ENCODE peak calls at places on chromosomes 2 and 18, in six cellular contexts. One of them, this sample, is unnamed.
A peak's percentile ranks its signal among the peaks of the same experiment; 100 is the strongest.

GRCh38 chr2:213227458-213227857 is 56.8 kb upstream of the SPAG16 start:
- DNase-seq in CD8-positive, alpha-beta memory T cell: no peak
- DNase-seq in neural progenitor cell: no peak
- DNase-seq in MM.1S: peak; percentile 43
- DNase-seq in tibial artery: no peak
- DNase-seq in CD8-positive, alpha-beta T cell: no peak
- DNase-seq in this sample: no peak

GRCh38 chr2:126534508-126534907 is 121.5 kb upstream of the GYPC start:
- DNase-seq in CD8-positive, alpha-beta memory T cell: no peak
- DNase-seq in MM.1S: no peak
- DNase-seq in tibial artery: no peak
- DNase-seq in neural progenitor cell: no peak
- DNase-seq in CD8-positive, alpha-beta T cell: no peak
- DNase-seq in this sample: no peak

GRCh38 chr2:526918-527317 is 150.3 kb downstream of the TMEM18 start:
- DNase-seq in CD8-positive, alpha-beta T cell: no peak
- DNase-seq in CD8-positive, alpha-beta memory T cell: no peak
- DNase-seq in MM.1S: no peak
- DNase-seq in tibial artery: no peak
- DNase-seq in neural progenitor cell: no peak
- DNase-seq in this sample: no peak

GRCh38 chr2:205629021-205629817 is 53.1 kb upstream of the NRP2 start:
- DNase-seq in CD8-positive, alpha-beta memory T cell: no peak
- DNase-seq in MM.1S: no peak
- DNase-seq in tibial artery: no peak
- DNase-seq in CD8-positive, alpha-beta T cell: no peak
- DNase-seq in neural progenitor cell: no peak
- DNase-seq in this sample: no peak

GRCh38 chr2:159455330-159455918 is 160.9 kb downstream of the BAZ2B start:
- DNase-seq in MM.1S: no peak
- DNase-seq in CD8-positive, alpha-beta T cell: no peak
- DNase-seq in neural progenitor cell: no peak
- DNase-seq in tibial artery: no peak
- DNase-seq in CD8-positive, alpha-beta memory T cell: no peak
- DNase-seq in this sample: no peak

GRCh38 chr2:148302526-148302925 is 281.6 kb downstream of the MBD5 start:
- DNase-seq in CD8-positive, alpha-beta T cell: no peak
- DNase-seq in tibial artery: no peak
- DNase-seq in CD8-positive, alpha-beta memory T cell: no peak
- DNase-seq in neural progenitor cell: no peak
- DNase-seq in MM.1S: no peak
- DNase-seq in this sample: no peak

GRCh38 chr18:8478166-8478967 is 130.9 kb upstream of the RAB12 start:
- DNase-seq in neural progenitor cell: peak; percentile 82
- DNase-seq in CD8-positive, alpha-beta T cell: peak; percentile 23
- DNase-seq in CD8-positive, alpha-beta memory T cell: peak; percentile 8
- DNase-seq in MM.1S: peak; percentile 58
- DNase-seq in tibial artery: no peak
- DNase-seq in this sample: peak; percentile 16

GRCh38 chr2:53170463-53170862 is 597.1 kb upstream of the CHAC2 start:
- DNase-seq in neural progenitor cell: no peak
- DNase-seq in CD8-positive, alpha-beta memory T cell: no peak
- DNase-seq in tibial artery: no peak
- DNase-seq in CD8-positive, alpha-beta T cell: no peak
- DNase-seq in MM.1S: no peak
- DNase-seq in this sample: no peak

GRCh38 chr2:42844901-42845685 is 52.7 kb upstream of the HAAO start:
- DNase-seq in tibial artery: no peak
- DNase-seq in MM.1S: no peak
- DNase-seq in CD8-positive, alpha-beta T cell: no peak
- DNase-seq in neural progenitor cell: no peak
- DNase-seq in CD8-positive, alpha-beta memory T cell: no peak
- DNase-seq in this sample: no peak

GRCh38 chr2:214549946-214550345 is 139.1 kb downstream of the VWC2L start:
- DNase-seq in CD8-positive, alpha-beta memory T cell: no peak
- DNase-seq in MM.1S: no peak
- DNase-seq in neural progenitor cell: no peak
- DNase-seq in CD8-positive, alpha-beta T cell: no peak
- DNase-seq in tibial artery: no peak
- DNase-seq in this sample: no peak

GRCh38 chr2:18046017-18046416 is 167.6 kb downstream of the KCNS3 start:
- DNase-seq in neural progenitor cell: no peak
- DNase-seq in tibial artery: no peak
- DNase-seq in CD8-positive, alpha-beta memory T cell: no peak
- DNase-seq in MM.1S: no peak
- DNase-seq in CD8-positive, alpha-beta T cell: no peak
- DNase-seq in this sample: no peak

GRCh38 chr2:121382744-121383143 is 97.7 kb upstream of the TFCP2L1 start:
- DNase-seq in CD8-positive, alpha-beta memory T cell: no peak
- DNase-seq in neural progenitor cell: peak; percentile 7
- DNase-seq in MM.1S: no peak
- DNase-seq in tibial artery: no peak
- DNase-seq in CD8-positive, alpha-beta T cell: no peak
- DNase-seq in this sample: no peak

GRCh38 chr2:242041816-242042215 is 172.3 kb downstream of the RTP5 start:
- DNase-seq in MM.1S: no peak
- DNase-seq in tibial artery: no peak
- DNase-seq in CD8-positive, alpha-beta memory T cell: no peak
- DNase-seq in neural progenitor cell: no peak
- DNase-seq in CD8-positive, alpha-beta T cell: no peak
- DNase-seq in this sample: no peak

GRCh38 chr18:9838144-9838877 is 47.5 kb upstream of the TXNDC2 start:
- DNase-seq in CD8-positive, alpha-beta memory T cell: no peak
- DNase-seq in neural progenitor cell: peak; percentile 85
- DNase-seq in CD8-positive, alpha-beta T cell: no peak
- DNase-seq in tibial artery: no peak
- DNase-seq in MM.1S: no peak
- DNase-seq in this sample: no peak

GRCh38 chr2:235305678-235306077 is 188.2 kb upstream of the AGAP1 start:
- DNase-seq in CD8-positive, alpha-beta T cell: no peak
- DNase-seq in tibial artery: no peak
- DNase-seq in neural progenitor cell: no peak
- DNase-seq in CD8-positive, alpha-beta memory T cell: no peak
- DNase-seq in MM.1S: no peak
- DNase-seq in this sample: no peak

GRCh38 chr2:121220995-121221394 is 64.0 kb downstream of the TFCP2L1 start:
- DNase-seq in CD8-positive, alpha-beta memory T cell: no peak
- DNase-seq in MM.1S: no peak
- DNase-seq in CD8-positive, alpha-beta T cell: no peak
- DNase-seq in neural progenitor cell: no peak
- DNase-seq in tibial artery: no peak
- DNase-seq in this sample: no peak

GRCh38 chr18:41144444-41144843 is 810.6 kb upstream of the PIK3C3 start:
- DNase-seq in neural progenitor cell: no peak
- DNase-seq in CD8-positive, alpha-beta T cell: no peak
- DNase-seq in CD8-positive, alpha-beta memory T cell: no peak
- DNase-seq in tibial artery: no peak
- DNase-seq in MM.1S: no peak
- DNase-seq in this sample: no peak

GRCh38 chr2:101036562-101036961 is 34.5 kb downstream of the RPL31 start:
- DNase-seq in tibial artery: no peak
- DNase-seq in neural progenitor cell: no peak
- DNase-seq in CD8-positive, alpha-beta memory T cell: no peak
- DNase-seq in CD8-positive, alpha-beta T cell: no peak
- DNase-seq in MM.1S: peak; percentile 44
- DNase-seq in this sample: no peak

GRCh38 chr2:221075203-221075602 is 496.9 kb downstream of the EPHA4 start:
- DNase-seq in CD8-positive, alpha-beta T cell: no peak
- DNase-seq in MM.1S: no peak
- DNase-seq in tibial artery: no peak
- DNase-seq in CD8-positive, alpha-beta memory T cell: no peak
- DNase-seq in neural progenitor cell: no peak
- DNase-seq in this sample: no peak

GRCh38 chr2:60297296-60298010 is 256.0 kb downstream of the BCL11A start:
- DNase-seq in CD8-positive, alpha-beta memory T cell: no peak
- DNase-seq in CD8-positive, alpha-beta T cell: no peak
- DNase-seq in tibial artery: no peak
- DNase-seq in MM.1S: no peak
- DNase-seq in neural progenitor cell: peak; percentile 37
- DNase-seq in this sample: no peak

GRCh38 chr18:36688020-36688965 is 140.5 kb downstream of the TPGS2 start:
- DNase-seq in neural progenitor cell: peak; percentile 68
- DNase-seq in CD8-positive, alpha-beta T cell: no peak
- DNase-seq in MM.1S: peak; percentile 66
- DNase-seq in CD8-positive, alpha-beta memory T cell: peak; percentile 21
- DNase-seq in tibial artery: peak; percentile 79
- DNase-seq in this sample: peak; percentile 21

GRCh38 chr18:79378416-79379250 is 17.1 kb upstream of the NFATC1 start:
- DNase-seq in neural progenitor cell: peak; percentile 92
- DNase-seq in CD8-positive, alpha-beta T cell: peak; percentile 70
- DNase-seq in MM.1S: peak; percentile 37
- DNase-seq in CD8-positive, alpha-beta memory T cell: peak; percentile 76
- DNase-seq in tibial artery: peak; percentile 63
- DNase-seq in this sample: peak; percentile 81

GRCh38 chr18:45156941-45157340 is 458.3 kb upstream of the SLC14A2 start:
- DNase-seq in CD8-positive, alpha-beta memory T cell: no peak
- DNase-seq in tibial artery: no peak
- DNase-seq in MM.1S: no peak
- DNase-seq in CD8-positive, alpha-beta T cell: no peak
- DNase-seq in neural progenitor cell: no peak
- DNase-seq in this sample: no peak

GRCh38 chr2:213150315-213150951 is 979 bp downstream of the IKZF2 start:
- DNase-seq in CD8-positive, alpha-beta T cell: no peak
- DNase-seq in tibial artery: peak; percentile 27
- DNase-seq in CD8-positive, alpha-beta memory T cell: no peak
- DNase-seq in neural progenitor cell: peak; percentile 63
- DNase-seq in MM.1S: no peak
- DNase-seq in this sample: no peak

GRCh38 chr2:51258301-51258700 is 226.4 kb upstream of the NRXN1 start:
- DNase-seq in CD8-positive, alpha-beta T cell: no peak
- DNase-seq in tibial artery: no peak
- DNase-seq in CD8-positive, alpha-beta memory T cell: no peak
- DNase-seq in MM.1S: no peak
- DNase-seq in neural progenitor cell: no peak
- DNase-seq in this sample: no peak

GRCh38 chr2:191696001-191696400 is 18.1 kb downstream of the NABP1 start:
- DNase-seq in MM.1S: peak; percentile 26
- DNase-seq in CD8-positive, alpha-beta memory T cell: no peak
- DNase-seq in tibial artery: peak; percentile 85
- DNase-seq in neural progenitor cell: no peak
- DNase-seq in CD8-positive, alpha-beta T cell: no peak
- DNase-seq in this sample: no peak

GRCh38 chr2:37436324-37436723 is 91.9 kb downstream of the QPCT start:
- DNase-seq in CD8-positive, alpha-beta memory T cell: no peak
- DNase-seq in MM.1S: no peak
- DNase-seq in tibial artery: no peak
- DNase-seq in CD8-positive, alpha-beta T cell: no peak
- DNase-seq in neural progenitor cell: no peak
- DNase-seq in this sample: no peak

GRCh38 chr2:234488913-234489451 is 7.9 kb downstream of the ARL4C start:
- DNase-seq in neural progenitor cell: no peak
- DNase-seq in CD8-positive, alpha-beta T cell: peak; percentile 55
- DNase-seq in CD8-positive, alpha-beta memory T cell: peak; percentile 87
- DNase-seq in MM.1S: peak; percentile 79
- DNase-seq in tibial artery: no peak
- DNase-seq in this sample: peak; percentile 94

GRCh38 chr2:40451926-40452605 is at the start of gene SLC8A1:
- DNase-seq in CD8-positive, alpha-beta T cell: no peak
- DNase-seq in MM.1S: peak; percentile 38
- DNase-seq in neural progenitor cell: peak; percentile 82
- DNase-seq in CD8-positive, alpha-beta memory T cell: no peak
- DNase-seq in tibial artery: no peak
- DNase-seq in this sample: no peak

GRCh38 chr2:188665727-188666304 is 308.4 kb upstream of the COL3A1 start:
- DNase-seq in CD8-positive, alpha-beta memory T cell: no peak
- DNase-seq in CD8-positive, alpha-beta T cell: no peak
- DNase-seq in tibial artery: no peak
- DNase-seq in neural progenitor cell: no peak
- DNase-seq in MM.1S: no peak
- DNase-seq in this sample: no peak

GRCh38 chr2:115077594-115077993 is 635.2 kb downstream of the DPP10 start:
- DNase-seq in CD8-positive, alpha-beta memory T cell: no peak
- DNase-seq in tibial artery: no peak
- DNase-seq in MM.1S: no peak
- DNase-seq in neural progenitor cell: no peak
- DNase-seq in CD8-positive, alpha-beta T cell: no peak
- DNase-seq in this sample: no peak

GRCh38 chr2:211416373-211416772 is 860.0 kb downstream of the CPS1 start:
- DNase-seq in CD8-positive, alpha-beta memory T cell: no peak
- DNase-seq in neural progenitor cell: no peak
- DNase-seq in CD8-positive, alpha-beta T cell: no peak
- DNase-seq in MM.1S: no peak
- DNase-seq in tibial artery: no peak
- DNase-seq in this sample: no peak

GRCh38 chr2:207792244-207792785 is 22.6 kb upstream of the FZD5 start:
- DNase-seq in CD8-positive, alpha-beta memory T cell: no peak
- DNase-seq in neural progenitor cell: no peak
- DNase-seq in tibial artery: no peak
- DNase-seq in CD8-positive, alpha-beta T cell: no peak
- DNase-seq in MM.1S: no peak
- DNase-seq in this sample: no peak

GRCh38 chr2:193837368-193837767 is 1642.6 kb upstream of the TMEFF2 start:
- DNase-seq in neural progenitor cell: no peak
- DNase-seq in CD8-positive, alpha-beta T cell: no peak
- DNase-seq in MM.1S: no peak
- DNase-seq in CD8-positive, alpha-beta memory T cell: no peak
- DNase-seq in tibial artery: no peak
- DNase-seq in this sample: no peak

GRCh38 chr2:36214682-36215081 is 140.9 kb upstream of the CRIM1 start:
- DNase-seq in CD8-positive, alpha-beta memory T cell: no peak
- DNase-seq in MM.1S: no peak
- DNase-seq in tibial artery: no peak
- DNase-seq in neural progenitor cell: peak; percentile 43
- DNase-seq in CD8-positive, alpha-beta T cell: no peak
- DNase-seq in this sample: no peak

GRCh38 chr2:23784971-23785370 is 142.0 kb downstream of the ATAD2B start:
- DNase-seq in CD8-positive, alpha-beta memory T cell: no peak
- DNase-seq in neural progenitor cell: no peak
- DNase-seq in CD8-positive, alpha-beta T cell: no peak
- DNase-seq in tibial artery: no peak
- DNase-seq in MM.1S: no peak
- DNase-seq in this sample: no peak
- H3K36me3 ChIP-seq in CD8-positive, alpha-beta memory T cell: peaks cover 9% of the 10 kb centered on the region
- H3K36me3 ChIP-seq in neural progenitor cell: peaks cover 11% of the 10 kb centered on the region
- H3K36me3 ChIP-seq in CD8-positive, alpha-beta T cell: peaks cover 8% of the 10 kb centered on the region
- H3K36me3 ChIP-seq in tibial artery: peaks cover 17% of the 10 kb centered on the region
- H3K36me3 ChIP-seq in MM.1S: no peaks in the 10 kb centered on the region
- H3K36me3 ChIP-seq in this sample: peaks cover 14% of the 10 kb centered on the region

GRCh38 chr2:112752667-112753066 is 11.7 kb downstream of the CKAP2L start:
- DNase-seq in MM.1S: no peak
- DNase-seq in tibial artery: no peak
- DNase-seq in CD8-positive, alpha-beta memory T cell: no peak
- DNase-seq in neural progenitor cell: no peak
- DNase-seq in CD8-positive, alpha-beta T cell: no peak
- DNase-seq in this sample: no peak
- H3K27ac ChIP-seq in MM.1S: no peak overlapping the region
- H3K27ac ChIP-seq in tibial artery: no peak overlapping the region
- H3K27ac ChIP-seq in CD8-positive, alpha-beta memory T cell: no peak overlapping the region
- H3K27ac ChIP-seq in neural progenitor cell: no peak overlapping the region
- H3K27ac ChIP-seq in CD8-positive, alpha-beta T cell: no peak overlapping the region
- H3K27ac ChIP-seq in this sample: no peak overlapping the region

GRCh38 chr18:77059294-77059916 is 73.2 kb downstream of the MBP start:
- DNase-seq in CD8-positive, alpha-beta T cell: no peak
- DNase-seq in MM.1S: peak; percentile 56
- DNase-seq in neural progenitor cell: peak; percentile 69
- DNase-seq in tibial artery: peak; percentile 61
- DNase-seq in CD8-positive, alpha-beta memory T cell: no peak
- DNase-seq in this sample: no peak
- H3K4me1 ChIP-seq in CD8-positive, alpha-beta T cell: peaks cover 81% of the 10 kb centered on the region
- H3K4me1 ChIP-seq in MM.1S: peaks cover 46% of the 10 kb centered on the region
- H3K4me1 ChIP-seq in neural progenitor cell: peaks cover 17% of the 10 kb centered on the region
- H3K4me1 ChIP-seq in tibial artery: peaks cover 52% of the 10 kb centered on the region
- H3K4me1 ChIP-seq in CD8-positive, alpha-beta memory T cell: peaks cover 89% of the 10 kb centered on the region
- H3K4me1 ChIP-seq in this sample: peaks cover 95% of the 10 kb centered on the region

GRCh38 chr2:197399887-197400540 is 34.8 kb downstream of the SF3B1 start:
- DNase-seq in MM.1S: no peak
- DNase-seq in CD8-positive, alpha-beta T cell: no peak
- DNase-seq in CD8-positive, alpha-beta memory T cell: no peak
- DNase-seq in tibial artery: no peak
- DNase-seq in neural progenitor cell: no peak
- DNase-seq in this sample: no peak
- H3K36me3 ChIP-seq in MM.1S: peaks cover 54% of the 10 kb centered on the region
- H3K36me3 ChIP-seq in CD8-positive, alpha-beta T cell: peaks cover 76% of the 10 kb centered on the region
- H3K36me3 ChIP-seq in CD8-positive, alpha-beta memory T cell: peaks cover 80% of the 10 kb centered on the region
- H3K36me3 ChIP-seq in tibial artery: peaks cover 98% of the 10 kb centered on the region
- H3K36me3 ChIP-seq in neural progenitor cell: peaks cover 87% of the 10 kb centered on the region
- H3K36me3 ChIP-seq in this sample: peaks cover 89% of the 10 kb centered on the region

This sample was measured in CD4-positive, alpha-beta memory T cell.